ENCODE peak calls at places on chromosomes 12 and 14, in five cellular contexts. J, V, Y, K and O are unnamed samples.

GRCh38 chr14:51293149-51293925 is 53.3 kb downstream of the TMX1 start:
- DNase-seq in J (no peak), V (peak; percentile 20), Y (no peak), K (no peak), O (no peak)

GRCh38 chr12:10389941-10390340 is at the start of gene KLRK1:
- DNase-seq in J (no peak), V (no peak), Y (no peak), K (no peak), O (no peak)

GRCh38 chr12:15336772-15337553 is 14.7 kb downstream of the PTPRO start:
- DNase-seq in J (no peak), V (no peak), Y (no peak), K (no peak), O (no peak)

GRCh38 chr12:18467636-18468520 is 206.6 kb downstream of the PIK3C2G start:
- DNase-seq in J (no peak), V (no peak), Y (no peak), K (no peak), O (no peak)

GRCh38 chr12:16573652-16574077 is 32.3 kb downstream of the LMO3 start:
- DNase-seq in J (no peak), V (peak; percentile 70), Y (peak; percentile 67), K (no peak), O (peak; percentile 62)

GRCh38 chr12:112133418-112133817 is 8.1 kb downstream of the TRAFD1 start:
- DNase-seq in J (no peak), V (no peak), Y (no peak), K (no peak), O (no peak)

GRCh38 chr12:113422030-113422900 is at the start of gene SDSL:
- DNase-seq in J (peak; percentile 19), V (peak; percentile 56), Y (peak; percentile 60), K (no peak), O (peak; percentile 31)

GRCh38 chr14:63006515-63006914 is 38.7 kb downstream of the KCNH5 start:
- DNase-seq in J (no peak), V (no peak), Y (no peak), K (no peak), O (no peak)

GRCh38 chr12:70467908-70468733 is 102.0 kb downstream of the KCNMB4 start:
- DNase-seq in J (peak; percentile 27), V (no peak), Y (no peak), K (no peak), O (no peak)

GRCh38 chr12:70466753-70467152 is 100.7 kb downstream of the KCNMB4 start:
- DNase-seq in J (no peak), V (no peak), Y (no peak), K (no peak), O (no peak)

GRCh38 chr12:70467476-70467875 is 101.4 kb downstream of the KCNMB4 start:
- DNase-seq in J (no peak), V (no peak), Y (no peak), K (no peak), O (no peak)

GRCh38 chr12:70468741-70469140 is 102.7 kb downstream of the KCNMB4 start:
- DNase-seq in J (no peak), V (no peak), Y (no peak), K (no peak), O (no peak)

DNA sequence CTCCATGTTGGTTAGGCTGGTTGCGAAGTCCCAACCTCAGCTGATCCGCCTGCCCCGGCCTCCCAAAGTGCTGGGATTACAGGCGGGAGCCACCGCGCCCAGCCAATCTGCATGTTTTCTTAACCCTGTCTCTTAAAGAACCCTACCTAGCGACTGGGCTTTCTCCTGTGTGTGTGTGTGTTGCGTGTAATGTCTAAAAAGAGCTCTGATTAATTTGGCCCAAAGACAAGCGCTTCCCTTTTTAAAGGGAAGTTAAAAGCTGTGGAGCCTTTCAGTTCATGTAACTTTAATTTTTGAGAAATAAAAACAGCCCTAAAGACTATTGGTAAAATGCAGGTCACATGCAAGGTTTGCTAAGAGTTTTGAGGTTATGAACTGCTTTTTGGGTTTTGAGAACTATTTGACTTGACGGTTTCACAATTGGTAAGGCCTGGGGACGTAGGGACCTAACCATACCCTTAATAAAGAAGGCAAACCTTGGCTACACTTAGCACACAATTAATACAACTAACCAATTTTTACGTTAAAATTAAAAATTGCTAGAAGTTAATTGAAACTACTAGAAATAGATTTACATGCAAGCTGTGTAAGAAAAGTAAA is 103.2 kb downstream of the KCNMB4 start:
- DNase-seq in J (no peak), V (no peak), Y (no peak), K (no peak), O (no peak)
- H3K4me3 ChIP-seq in J (no peak overlapping the region), V (peak overlapping the region; percentile 21), Y (no peak overlapping the region), K (no peak overlapping the region), O (no peak overlapping the region)

GRCh38 chr14:23006544-23007419 is 3.2 kb downstream of the C14orf93 start:
- DNase-seq in J (peak; percentile 94), V (peak; percentile 95), Y (peak; percentile 96), K (peak; percentile 95), O (peak; percentile 89)

GRCh38 chr14:23005861-23006534 is 3.9 kb downstream of the C14orf93 start:
- DNase-seq in J (no peak), V (no peak), Y (no peak), K (no peak), O (no peak)

GRCh38 chr14:23009939-23010718 is at the start of gene C14orf93:
- DNase-seq in J (peak; percentile 76), V (peak; percentile 60), Y (peak; percentile 67), K (peak; percentile 72), O (no peak)

GRCh38 chr14:23009483-23009938 is 432 bp downstream of the C14orf93 start:
- DNase-seq in J (no peak), V (no peak), Y (no peak), K (no peak), O (no peak)

GRCh38 chr14:23008836-23009235 is 1.1 kb downstream of the C14orf93 start:
- DNase-seq in J (no peak), V (no peak), Y (no peak), K (no peak), O (no peak)
- H3K4me3 ChIP-seq in J (no peak overlapping the region), V (no peak overlapping the region), Y (no peak overlapping the region), K (peak overlapping the region; percentile 85), O (no peak overlapping the region)

GRCh38 chr12:110431957-110432587 is 18.1 kb downstream of the ARPC3 start:
- DNase-seq in J (no peak), V (no peak), Y (no peak), K (no peak), O (no peak)
- H3K4me3 ChIP-seq in J (peak overlapping the region; percentile 58), V (peak overlapping the region; percentile 50), Y (peak overlapping the region; percentile 27), K (no peak overlapping the region), O (peak overlapping the region; percentile 40)

DNA sequence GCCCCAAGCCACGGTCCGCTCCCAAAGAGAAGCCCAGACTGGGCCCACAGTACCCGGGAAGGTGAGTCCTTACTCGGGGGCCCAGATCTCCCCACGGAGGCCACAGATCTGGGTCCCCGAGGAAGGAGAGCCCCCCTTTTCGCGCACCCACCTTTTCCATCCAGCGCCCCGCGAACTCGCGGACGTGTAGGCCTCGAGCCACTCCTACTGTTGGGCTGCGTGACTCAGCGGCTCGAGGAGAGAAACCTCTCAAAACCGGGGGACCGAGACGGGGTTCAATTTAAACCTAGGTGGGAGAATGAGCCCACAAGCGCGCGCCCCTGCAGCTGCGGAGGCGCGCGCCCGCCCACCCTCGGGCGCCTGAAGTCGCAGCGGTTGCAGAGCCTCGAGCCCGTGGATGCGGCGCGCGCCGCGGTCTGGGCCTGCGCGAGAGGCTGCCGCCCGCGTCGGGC is 6.3 kb downstream of the SIX6 start:
- DNase-seq in J (no peak), V (no peak), Y (no peak), K (no peak), O (no peak)
- H3K4me3 ChIP-seq in J (peak overlapping the region; percentile 42), V (peak overlapping the region; percentile 13), Y (peak overlapping the region; percentile 33), K (no peak overlapping the region), O (no peak overlapping the region)

DNA sequence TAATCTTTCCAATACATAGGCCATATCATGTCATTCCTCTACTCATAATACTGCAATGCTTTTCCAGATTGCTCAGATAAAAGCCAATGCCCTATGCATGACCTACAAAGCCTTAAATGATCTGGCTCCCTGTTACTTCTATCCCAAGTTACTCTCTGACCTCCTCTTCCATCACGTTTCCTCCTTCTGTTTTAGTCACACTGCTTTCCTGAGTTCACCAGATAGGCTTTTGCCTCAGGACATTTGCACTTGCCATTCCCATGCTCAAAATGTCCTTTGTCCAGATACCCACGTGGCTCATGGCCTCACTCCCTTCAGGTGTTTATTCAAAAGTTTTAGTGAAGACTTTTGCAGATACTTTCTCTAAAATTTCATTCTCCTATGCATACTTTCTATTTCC is 138.7 kb upstream of the PRICKLE1 start:
- DNase-seq in J (no peak), V (no peak), Y (no peak), K (no peak), O (no peak)
- H3K4me3 ChIP-seq in J (no peak overlapping the region), V (no peak overlapping the region), Y (no peak overlapping the region), K (no peak overlapping the region), O (no peak overlapping the region)

GRCh38 chr12:31325524-31325875 is 450 bp downstream of the SINHCAF start:
- DNase-seq in J (peak; percentile 23), V (peak; percentile 11), Y (no peak), K (no peak), O (no peak)

GRCh38 chr12:31326689-31327659 is 1.0 kb upstream of the SINHCAF start:
- DNase-seq in J (no peak), V (peak; percentile 12), Y (peak; percentile 5), K (no peak), O (no peak)

GRCh38 chr12:31324116-31324844 is 1.7 kb downstream of the SINHCAF start:
- DNase-seq in J (peak; percentile 70), V (peak; percentile 35), Y (peak; percentile 84), K (peak; percentile 61), O (no peak)

GRCh38 chr12:31324845-31325523 is 966 bp downstream of the SINHCAF start:
- DNase-seq in J (peak; percentile 41), V (peak; percentile 36), Y (peak; percentile 49), K (peak; percentile 10), O (no peak)

GRCh38 chr12:31325877-31326631 is at the start of gene SINHCAF:
- DNase-seq in J (peak; percentile 100), V (peak; percentile 98), Y (peak; percentile 100), K (peak; percentile 98), O (peak; percentile 93)
- H3K4me3 ChIP-seq in J (peak within 1 kb of the TSS; percentile 67), V (peak within 1 kb of the TSS; percentile 77), Y (peak within 1 kb of the TSS; percentile 87), K (peak within 1 kb of the TSS; percentile 81), O (peak within 1 kb of the TSS; percentile 91)

DNA sequence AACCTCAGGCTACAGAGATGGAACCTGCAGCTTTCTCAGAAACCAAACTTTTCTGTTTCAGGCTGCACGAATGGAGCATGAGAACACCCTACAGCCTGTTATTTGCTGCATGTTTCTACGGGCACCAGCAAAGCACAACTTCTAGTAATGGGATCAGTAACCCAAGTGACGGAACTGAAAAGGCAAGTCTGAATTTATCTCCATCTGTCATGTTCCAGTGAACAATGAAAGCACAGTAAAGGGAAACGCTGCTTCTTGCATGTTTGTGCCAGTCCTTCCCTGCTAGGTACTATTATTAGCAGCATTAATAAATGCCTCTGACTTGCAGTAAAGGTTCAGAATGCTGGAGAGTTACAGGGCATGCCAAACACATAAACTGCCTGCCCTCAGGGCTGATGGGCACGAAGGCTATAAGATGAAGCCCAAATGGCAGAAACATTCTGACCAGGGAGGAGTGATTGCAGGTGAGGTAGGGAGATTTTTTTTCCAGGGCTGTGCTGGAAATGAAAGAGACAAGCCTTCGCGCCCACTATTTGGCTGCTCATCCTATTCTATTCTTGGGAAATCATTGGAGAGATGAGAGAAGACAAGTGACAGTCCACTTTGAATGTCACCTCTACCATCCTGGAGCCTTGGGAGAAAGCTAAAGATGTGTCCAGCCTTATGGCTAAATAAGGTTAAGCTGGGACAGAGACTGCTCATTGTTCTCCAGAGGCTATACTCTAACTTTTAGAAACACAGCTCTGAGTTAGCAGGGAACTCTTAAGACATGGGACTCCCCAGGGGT is 100.4 kb upstream of the PLXNC1 start:
- DNase-seq in J (no peak), V (no peak), Y (peak; percentile 40), K (no peak), O (no peak)
- H3K4me3 ChIP-seq in J (no peak overlapping the region), V (no peak overlapping the region), Y (no peak overlapping the region), K (no peak overlapping the region), O (no peak overlapping the region)